ENCODE peak calls at places on chromosomes 7 and 10, in seven cellular contexts. One of them, this sample, is unnamed.

GRCh38 chr7:80449841-80450240 is 62.0 kb downstream of the GNAT3 start:
- DNase-seq in CD8-positive, alpha-beta memory T cell: no peak
- DNase-seq in uterus: no peak
- DNase-seq in NCI-H1105: no peak
- DNase-seq in adipocyte: no peak
- DNase-seq in AG04450: no peak
- DNase-seq in neural crest cell: no peak
- DNase-seq in this sample: no peak

GRCh38 chr10:15485684-15486316 is 114.7 kb upstream of the FAM171A1 start:
- DNase-seq in NCI-H1105: no peak
- DNase-seq in neural crest cell: no peak
- DNase-seq in uterus: peak
- DNase-seq in AG04450: no peak
- DNase-seq in adipocyte: peak
- DNase-seq in CD8-positive, alpha-beta memory T cell: no peak
- DNase-seq in this sample: no peak

GRCh38 chr10:15563161-15563715 is 156.5 kb downstream of the ITGA8 start:
- DNase-seq in uterus: no peak
- DNase-seq in AG04450: no peak
- DNase-seq in adipocyte: peak
- DNase-seq in NCI-H1105: no peak
- DNase-seq in CD8-positive, alpha-beta memory T cell: no peak
- DNase-seq in neural crest cell: no peak
- DNase-seq in this sample: no peak

GRCh38 chr10:48574322-48574796 is 30.5 kb downstream of the ARHGAP22 start:
- DNase-seq in adipocyte: no peak
- DNase-seq in neural crest cell: no peak
- DNase-seq in uterus: no peak
- DNase-seq in AG04450: no peak
- DNase-seq in NCI-H1105: no peak
- DNase-seq in CD8-positive, alpha-beta memory T cell: no peak
- DNase-seq in this sample: no peak

GRCh38 chr7:69596056-69596455 is 2.2 kb upstream of the AUTS2 start:
- DNase-seq in adipocyte: no peak
- DNase-seq in NCI-H1105: no peak
- DNase-seq in neural crest cell: no peak
- DNase-seq in uterus: no peak
- DNase-seq in AG04450: no peak
- DNase-seq in CD8-positive, alpha-beta memory T cell: no peak
- DNase-seq in this sample: no peak

GRCh38 chr7:68969571-68969970 is 628.7 kb upstream of the AUTS2 start:
- DNase-seq in adipocyte: no peak
- DNase-seq in NCI-H1105: no peak
- DNase-seq in uterus: no peak
- DNase-seq in neural crest cell: no peak
- DNase-seq in CD8-positive, alpha-beta memory T cell: no peak
- DNase-seq in AG04450: no peak
- DNase-seq in this sample: no peak

GRCh38 chr7:81155654-81156373 is 237.0 kb upstream of the SEMA3C start:
- DNase-seq in uterus: no peak
- DNase-seq in NCI-H1105: no peak
- DNase-seq in AG04450: no peak
- DNase-seq in CD8-positive, alpha-beta memory T cell: no peak
- DNase-seq in adipocyte: no peak
- DNase-seq in neural crest cell: no peak
- DNase-seq in this sample: no peak

GRCh38 chr10:71735709-71736569 is 16.4 kb upstream of the C10orf105 start:
- DNase-seq in neural crest cell: no peak
- DNase-seq in NCI-H1105: no peak
- DNase-seq in uterus: no peak
- DNase-seq in adipocyte: no peak
- DNase-seq in AG04450: no peak
- DNase-seq in CD8-positive, alpha-beta memory T cell: peak
- DNase-seq in this sample: no peak

GRCh38 chr7:77791336-77791735 is 6.9 kb downstream of the TMEM60 start:
- DNase-seq in NCI-H1105: peak
- DNase-seq in adipocyte: no peak
- DNase-seq in CD8-positive, alpha-beta memory T cell: no peak
- DNase-seq in uterus: no peak
- DNase-seq in neural crest cell: no peak
- DNase-seq in AG04450: no peak
- DNase-seq in this sample: no peak

GRCh38 chr10:120493411-120494312 is 36.6 kb downstream of the PLPP4 start:
- DNase-seq in adipocyte: no peak
- DNase-seq in NCI-H1105: no peak
- DNase-seq in uterus: no peak
- DNase-seq in neural crest cell: no peak
- DNase-seq in CD8-positive, alpha-beta memory T cell: no peak
- DNase-seq in AG04450: no peak
- DNase-seq in this sample: no peak

GRCh38 chr7:2717293-2717904 is 29.4 kb downstream of the AMZ1 start:
- DNase-seq in adipocyte: no peak
- DNase-seq in uterus: no peak
- DNase-seq in CD8-positive, alpha-beta memory T cell: peak
- DNase-seq in neural crest cell: no peak
- DNase-seq in NCI-H1105: no peak
- DNase-seq in AG04450: no peak
- DNase-seq in this sample: no peak

GRCh38 chr10:119713744-119714483 is 11.9 kb upstream of the INPP5F start:
- DNase-seq in NCI-H1105: no peak
- DNase-seq in CD8-positive, alpha-beta memory T cell: no peak
- DNase-seq in neural crest cell: no peak
- DNase-seq in uterus: no peak
- DNase-seq in AG04450: no peak
- DNase-seq in adipocyte: no peak
- DNase-seq in this sample: no peak

GRCh38 chr7:99012722-99013121 is 131.2 kb downstream of the SMURF1 start:
- DNase-seq in uterus: no peak
- DNase-seq in NCI-H1105: no peak
- DNase-seq in CD8-positive, alpha-beta memory T cell: no peak
- DNase-seq in neural crest cell: no peak
- DNase-seq in AG04450: no peak
- DNase-seq in adipocyte: no peak
- DNase-seq in this sample: no peak

GRCh38 chr7:132161976-132162375 is 414.3 kb downstream of the PLXNA4 start:
- DNase-seq in adipocyte: no peak
- DNase-seq in neural crest cell: no peak
- DNase-seq in NCI-H1105: no peak
- DNase-seq in CD8-positive, alpha-beta memory T cell: no peak
- DNase-seq in AG04450: no peak
- DNase-seq in uterus: no peak
- DNase-seq in this sample: no peak

GRCh38 chr7:66146701-66147100 is 32.1 kb downstream of the CRCP start:
- DNase-seq in neural crest cell: no peak
- DNase-seq in CD8-positive, alpha-beta memory T cell: no peak
- DNase-seq in AG04450: no peak
- DNase-seq in adipocyte: peak
- DNase-seq in uterus: no peak
- DNase-seq in NCI-H1105: no peak
- DNase-seq in this sample: no peak

GRCh38 chr7:4181446-4181845 is 500.6 kb upstream of the FOXK1 start:
- DNase-seq in NCI-H1105: no peak
- DNase-seq in CD8-positive, alpha-beta memory T cell: no peak
- DNase-seq in neural crest cell: no peak
- DNase-seq in adipocyte: no peak
- DNase-seq in uterus: no peak
- DNase-seq in AG04450: no peak
- DNase-seq in this sample: no peak

GRCh38 chr10:5297466-5297865 is 67.3 kb upstream of the UCN3 start:
- DNase-seq in CD8-positive, alpha-beta memory T cell: no peak
- DNase-seq in AG04450: no peak
- DNase-seq in uterus: no peak
- DNase-seq in adipocyte: peak
- DNase-seq in neural crest cell: no peak
- DNase-seq in NCI-H1105: no peak
- DNase-seq in this sample: peak

GRCh38 chr10:61028861-61029361 is 84.9 kb upstream of the RHOBTB1 start:
- DNase-seq in CD8-positive, alpha-beta memory T cell: no peak
- DNase-seq in neural crest cell: no peak
- DNase-seq in NCI-H1105: no peak
- DNase-seq in adipocyte: peak
- DNase-seq in AG04450: peak
- DNase-seq in uterus: no peak
- DNase-seq in this sample: no peak

GRCh38 chr10:101188942-101189341 is 40.3 kb downstream of the LBX1 start:
- DNase-seq in NCI-H1105: no peak
- DNase-seq in uterus: no peak
- DNase-seq in AG04450: no peak
- DNase-seq in CD8-positive, alpha-beta memory T cell: no peak
- DNase-seq in adipocyte: no peak
- DNase-seq in neural crest cell: no peak
- DNase-seq in this sample: no peak

GRCh38 chr7:130712416-130712815 is 21.6 kb downstream of the KLF14 start:
- DNase-seq in CD8-positive, alpha-beta memory T cell: no peak
- DNase-seq in AG04450: no peak
- DNase-seq in adipocyte: no peak
- DNase-seq in neural crest cell: no peak
- DNase-seq in NCI-H1105: no peak
- DNase-seq in uterus: no peak
- DNase-seq in this sample: no peak